ENCODE peak calls at places on chromosomes 3 and 15, in five cellular contexts. O is psoas muscle, E is thoracic aorta, R is body of pancreas, C is pancreas. N is an unnamed sample.

GRCh38 chr15:78131295-78132021 is at the start of gene CIB2:
- DNase-seq in C (peak; percentile 52), O (peak; percentile 80), E (no peak), R (peak; percentile 65), N (peak; percentile 72)

GRCh38 chr15:91047545-91048199 is 25.3 kb upstream of the VPS33B start:
- DNase-seq in R (no peak), C (no peak), O (no peak), E (no peak), N (no peak)

GRCh38 chr3:53350652-53351051 is 3.3 kb upstream of the DCP1A start:
- DNase-seq in R (peak; percentile 16), O (no peak), C (no peak), E (no peak), N (no peak)

GRCh38 chr15:73807865-73808264 is 54.7 kb upstream of the INSYN1 start:
- DNase-seq in O (no peak), R (no peak), E (no peak), C (no peak), N (no peak)

GRCh38 chr15:80711886-80712285 is 16.8 kb downstream of the ABHD17C start:
- DNase-seq in E (no peak), O (no peak), C (no peak), R (no peak), N (no peak)

GRCh38 chr3:47133641-47134040 is 30.3 kb downstream of the SETD2 start:
- DNase-seq in R (no peak), E (no peak), O (no peak), C (no peak), N (no peak)

GRCh38 chr3:71397046-71397445 is 186.5 kb downstream of the FOXP1 start:
- DNase-seq in C (no peak), O (no peak), E (no peak), R (peak; percentile 49), N (peak; percentile 44)

GRCh38 chr3:24595801-24596200 is 101.2 kb upstream of the THRB start:
- DNase-seq in E (no peak), R (no peak), O (no peak), C (no peak), N (no peak)

GRCh38 chr15:98442379-98442833 is 205.9 kb upstream of the IGF1R start:
- DNase-seq in O (no peak), C (no peak), E (no peak), R (peak; percentile 70), N (peak; percentile 59)

GRCh38 chr3:149717391-149718056 is 34.8 kb downstream of the COMMD2 start:
- DNase-seq in C (peak; percentile 28), E (peak; percentile 16), R (peak; percentile 66), O (no peak), N (peak; percentile 56)

GRCh38 chr3:149443545-149443912 is 31.0 kb upstream of the TM4SF4 start:
- DNase-seq in C (no peak), E (no peak), R (no peak), O (no peak), N (no peak)

GRCh38 chr15:63833246-63833696 is 477 bp downstream of the HERC1 start:
- DNase-seq in O (peak; percentile 50), C (peak; percentile 34), E (no peak), R (peak; percentile 36), N (peak; percentile 42)

GRCh38 chr3:127442551-127442950 is 148.0 kb downstream of the TPRA1 start:
- DNase-seq in R (no peak), C (no peak), O (no peak), E (no peak), N (no peak)

GRCh38 chr15:63408514-63408913 is 26.9 kb upstream of the CA12 start:
- DNase-seq in R (no peak), C (no peak), E (no peak), O (no peak), N (no peak)

GRCh38 chr3:185042357-185042756 is 110.5 kb downstream of the C3orf70 start:
- DNase-seq in R (no peak), C (no peak), O (no peak), E (no peak), N (no peak)

GRCh38 chr3:184732133-184732532 is 20.3 kb upstream of the MAGEF1 start:
- DNase-seq in E (no peak), C (no peak), R (no peak), O (no peak), N (no peak)

GRCh38 chr3:186915808-186916796 is 14.2 kb upstream of the ST6GAL1 start:
- DNase-seq in R (no peak), E (no peak), C (no peak), O (peak; percentile 35), N (no peak)

GRCh38 chr15:68733666-68734065 is 87.0 kb downstream of the ANP32A start:
- DNase-seq in O (no peak), E (no peak), C (no peak), R (no peak), N (no peak)

GRCh38 chr3:58529516-58530353 is 7.3 kb downstream of the ACOX2 start:
- DNase-seq in E (no peak), C (no peak), R (no peak), O (no peak), N (no peak)

GRCh38 chr3:196246612-196247308 is 30.4 kb downstream of the SLC51A start:
- DNase-seq in O (no peak), C (no peak), R (no peak), E (no peak), N (no peak)

GRCh38 chr3:50139308-50139707 is 15.8 kb upstream of the SEMA3F start:
- DNase-seq in O (no peak), R (no peak), E (no peak), C (no peak), N (no peak)

GRCh38 chr3:64639022-64639421 is 48.8 kb downstream of the ADAMTS9 start:
- DNase-seq in R (no peak), C (no peak), O (no peak), E (no peak), N (no peak)

GRCh38 chr3:127137113-127137512 is 55.8 kb upstream of the PRR23E start:
- DNase-seq in C (no peak), O (no peak), R (peak; percentile 40), E (no peak), N (no peak)

GRCh38 chr15:91482799-91483198 is 370.7 kb upstream of the SLCO3A1 start:
- DNase-seq in E (no peak), R (no peak), O (no peak), C (no peak), N (no peak)

GRCh38 chr3:73026702-73027101 is 30.1 kb downstream of the PPP4R2 start:
- DNase-seq in O (no peak), E (no peak), C (no peak), R (no peak), N (no peak)

GRCh38 chr3:44930911-44931310 is 45.1 kb downstream of the ZDHHC3 start:
- DNase-seq in R (no peak), C (no peak), E (no peak), O (no peak), N (peak; percentile 64)

GRCh38 chr3:44929782-44930181 is 46.2 kb downstream of the ZDHHC3 start:
- DNase-seq in R (no peak), C (no peak), E (no peak), O (no peak), N (no peak)

GRCh38 chr3:44932986-44933944 is 42.7 kb downstream of the ZDHHC3 start:
- DNase-seq in R (no peak), C (no peak), O (no peak), E (no peak), N (peak; percentile 49)

GRCh38 chr3:44932271-44932670 is 43.7 kb downstream of the ZDHHC3 start:
- DNase-seq in E (no peak), C (no peak), R (no peak), O (no peak), N (no peak)

GRCh38 chr3:44931791-44932190 is 44.2 kb downstream of the ZDHHC3 start:
- DNase-seq in O (no peak), R (no peak), E (no peak), C (no peak), N (no peak)
- H3K4me3 ChIP-seq in O (no peak overlapping the region), R (no peak overlapping the region), E (no peak overlapping the region), C (no peak overlapping the region), N (no peak overlapping the region)

GRCh38 chr3:179613807-179614206 is 9.2 kb downstream of the NDUFB5 start:
- DNase-seq in O (no peak), C (no peak), R (no peak), E (no peak), N (no peak)
- H3K36me3 ChIP-seq in O (peaks cover 3% of the 10 kb centered on the region), C (peaks cover 17% of the 10 kb centered on the region), R (peaks cover 5% of the 10 kb centered on the region), E (peaks cover 6% of the 10 kb centered on the region), N (peaks cover 4% of the 10 kb centered on the region)

DNA sequence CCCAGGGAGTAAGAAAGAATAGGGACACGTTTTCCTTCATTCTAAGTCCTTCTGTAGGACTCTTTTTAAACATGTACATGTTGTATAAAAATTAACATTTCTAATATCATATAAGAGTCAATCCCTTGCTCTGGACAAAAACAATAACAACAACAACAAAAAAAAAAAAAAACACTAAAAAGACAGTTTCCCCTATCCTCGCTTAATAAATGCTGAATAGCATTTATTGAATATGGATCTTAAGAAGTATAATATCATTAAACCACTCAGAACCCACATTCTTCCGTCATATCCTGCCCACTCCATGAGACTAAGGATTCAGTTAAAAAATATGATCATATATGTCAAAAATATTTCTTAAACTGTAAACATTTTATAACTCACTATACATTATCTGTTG is 145.1 kb downstream of the AQP9 start:
- DNase-seq in C (no peak), E (no peak), R (no peak), O (no peak), N (no peak)
- H3K4me1 ChIP-seq in C (no peaks in the 10 kb centered on the region), E (no peaks in the 10 kb centered on the region), R (peaks cover 14% of the 10 kb centered on the region), O (no peaks in the 10 kb centered on the region), N (no peaks in the 10 kb centered on the region)

GRCh38 chr3:198108756-198109155 is 148.7 kb downstream of the LMLN start:
- DNase-seq in O (no peak), C (no peak), E (no peak), R (no peak), N (no peak)

GRCh38 chr3:198112031-198112430 is 152.0 kb downstream of the LMLN start:
- DNase-seq in E (no peak), R (no peak), C (no peak), O (no peak), N (no peak)

GRCh38 chr3:198109883-198110282 is 149.9 kb downstream of the LMLN start:
- DNase-seq in R (no peak), C (no peak), E (no peak), O (no peak), N (no peak)

GRCh38 chr3:198107840-198108734 is 148.1 kb downstream of the LMLN start:
- DNase-seq in C (no peak), O (no peak), R (no peak), E (no peak), N (no peak)

DNA sequence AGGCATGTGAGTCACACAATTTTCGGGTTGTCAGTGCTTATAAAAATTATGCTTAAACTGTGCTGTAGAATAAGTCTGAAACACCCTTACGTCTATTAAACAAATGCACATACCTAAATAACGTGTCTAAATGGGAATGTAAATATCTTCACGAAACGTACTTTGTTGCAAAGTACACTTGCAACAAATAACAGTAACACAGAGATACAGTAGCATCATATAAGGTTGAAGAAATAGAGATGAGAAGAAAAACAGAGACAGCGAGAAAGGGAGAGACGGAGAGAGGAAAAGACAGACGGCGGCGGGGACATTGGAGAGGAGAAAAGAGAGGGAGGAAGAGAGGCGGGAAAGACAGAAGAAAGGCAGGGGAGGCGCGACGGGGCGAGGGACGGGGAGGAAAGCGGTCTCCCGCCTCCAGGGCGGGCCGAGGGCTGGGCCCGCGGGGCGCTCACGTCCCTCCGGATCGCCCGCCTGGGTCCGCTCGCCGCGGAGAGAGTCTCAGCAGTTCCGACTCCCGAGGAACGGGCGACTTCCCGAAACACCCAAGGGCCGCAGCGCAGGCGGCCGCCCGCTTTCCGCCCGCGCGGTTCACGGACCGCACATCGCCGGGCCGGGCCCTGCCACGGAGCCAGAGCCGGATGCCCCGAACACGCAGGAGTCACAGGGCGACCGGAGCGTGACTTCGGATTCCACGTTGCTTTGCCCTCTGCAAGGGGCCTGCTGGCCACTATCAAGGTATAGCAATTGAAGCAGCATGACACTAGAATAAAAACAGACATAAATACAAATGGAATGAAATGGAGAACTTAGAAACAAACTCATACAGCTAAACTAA is 153.4 kb downstream of the LMLN start:
- DNase-seq in O (no peak), C (no peak), R (no peak), E (no peak), N (peak; percentile 2)
- H3K4me3 ChIP-seq in O (peak overlapping the region; percentile 37), C (no peak overlapping the region), R (no peak overlapping the region), E (peak overlapping the region; percentile 55), N (no peak overlapping the region)